ENCODE peak calls at places on chromosomes 6 and 20, in ten cellular contexts. N, L, T, K, D, P, A, S, M and E are unnamed samples.
A peak's percentile ranks its signal among the peaks of the same experiment; 100 is the strongest.

GRCh38 chr6:36377594-36377993 is 9.9 kb downstream of the ETV7 start:
- DNase-seq in T (no peak), L (no peak), P (no peak), S (no peak), N (no peak), D (no peak), A (no peak), K (no peak), M (no peak), E (no peak)

GRCh38 chr6:30895343-30895742 is 11.0 kb downstream of the DDR1 start:
- DNase-seq in M (no peak), N (no peak), K (no peak), L (no peak), P (no peak), A (no peak), D (no peak), S (no peak), T (no peak), E (no peak)

GRCh38 chr6:158050955-158051354 is 69.3 kb downstream of the SYNJ2 start:
- DNase-seq in D (no peak), T (peak; percentile 56), K (no peak), N (no peak), P (no peak), M (no peak), S (peak; percentile 77), L (peak; percentile 93), A (no peak), E (no peak)

GRCh38 chr6:127561660-127562059 is 15.3 kb upstream of the C6orf58 start:
- DNase-seq in S (no peak), K (no peak), A (no peak), L (no peak), D (no peak), M (no peak), P (peak; percentile 46), N (peak; percentile 61), T (peak; percentile 35), E (no peak)

GRCh38 chr20:50582591-50583234 is 72.5 kb downstream of the PTPN1 start:
- DNase-seq in L (no peak), K (peak; percentile 61), A (no peak), T (no peak), S (no peak), M (peak; percentile 39), N (no peak), P (no peak), D (no peak), E (no peak)

GRCh38 chr6:12750416-12750815 is 33.8 kb downstream of the PHACTR1 start:
- DNase-seq in L (no peak), P (no peak), A (no peak), D (no peak), K (no peak), T (no peak), N (no peak), S (no peak), M (no peak), E (no peak)

GRCh38 chr20:33169176-33169794 is 1.3 kb downstream of the BPIFA2 start:
- DNase-seq in P (no peak), T (no peak), D (peak; percentile 29), M (no peak), K (no peak), S (no peak), A (no peak), L (peak; percentile 4), N (no peak), E (no peak)

GRCh38 chr6:46352541-46353267 is 138.5 kb downstream of the RCAN2 start:
- DNase-seq in T (no peak), S (no peak), M (no peak), D (no peak), L (peak; percentile 40), K (no peak), P (no peak), A (no peak), N (no peak), E (no peak)

GRCh38 chr6:62891065-62891647 is 320.1 kb upstream of the FKBP1C start:
- DNase-seq in K (no peak), M (no peak), T (no peak), S (no peak), A (no peak), D (peak; percentile 12), N (no peak), P (no peak), L (peak; percentile 1), E (no peak)

GRCh38 chr6:35050291-35050987 is 90.7 kb downstream of the TCP11 start:
- DNase-seq in N (no peak), D (no peak), S (no peak), K (no peak), P (no peak), A (no peak), T (no peak), M (no peak), L (no peak), E (no peak)

GRCh38 chr20:56420028-56420427 is 8.0 kb downstream of the CASS4 start:
- DNase-seq in L (no peak), K (no peak), S (no peak), N (no peak), T (no peak), A (no peak), D (no peak), P (no peak), M (no peak), E (no peak)

GRCh38 chr6:165092881-165093595 is 216.4 kb downstream of the C6orf118 start:
- DNase-seq in A (no peak), N (no peak), M (no peak), D (peak; percentile 22), K (no peak), P (no peak), T (no peak), L (no peak), S (no peak), E (no peak)

GRCh38 chr6:15535495-15536200 is 127.2 kb downstream of the DTNBP1 start:
- DNase-seq in M (no peak), A (no peak), T (peak; percentile 23), D (no peak), K (no peak), P (no peak), L (no peak), N (no peak), S (no peak), E (no peak)

GRCh38 chr6:80132942-80133517 is 26.6 kb downstream of the BCKDHB start:
- DNase-seq in A (peak; percentile 80), S (no peak), P (peak; percentile 47), D (peak; percentile 51), K (no peak), M (peak; percentile 47), T (peak; percentile 72), N (no peak), L (peak; percentile 73), E (peak; percentile 69)
- H3K4me3 ChIP-seq in A (no peak overlapping the region), S (no peak overlapping the region), P (no peak overlapping the region), D (no peak overlapping the region), K (no peak overlapping the region), M (no peak overlapping the region), T (no peak overlapping the region), N (no peak overlapping the region), L (no peak overlapping the region), E (no peak overlapping the region)

DNA sequence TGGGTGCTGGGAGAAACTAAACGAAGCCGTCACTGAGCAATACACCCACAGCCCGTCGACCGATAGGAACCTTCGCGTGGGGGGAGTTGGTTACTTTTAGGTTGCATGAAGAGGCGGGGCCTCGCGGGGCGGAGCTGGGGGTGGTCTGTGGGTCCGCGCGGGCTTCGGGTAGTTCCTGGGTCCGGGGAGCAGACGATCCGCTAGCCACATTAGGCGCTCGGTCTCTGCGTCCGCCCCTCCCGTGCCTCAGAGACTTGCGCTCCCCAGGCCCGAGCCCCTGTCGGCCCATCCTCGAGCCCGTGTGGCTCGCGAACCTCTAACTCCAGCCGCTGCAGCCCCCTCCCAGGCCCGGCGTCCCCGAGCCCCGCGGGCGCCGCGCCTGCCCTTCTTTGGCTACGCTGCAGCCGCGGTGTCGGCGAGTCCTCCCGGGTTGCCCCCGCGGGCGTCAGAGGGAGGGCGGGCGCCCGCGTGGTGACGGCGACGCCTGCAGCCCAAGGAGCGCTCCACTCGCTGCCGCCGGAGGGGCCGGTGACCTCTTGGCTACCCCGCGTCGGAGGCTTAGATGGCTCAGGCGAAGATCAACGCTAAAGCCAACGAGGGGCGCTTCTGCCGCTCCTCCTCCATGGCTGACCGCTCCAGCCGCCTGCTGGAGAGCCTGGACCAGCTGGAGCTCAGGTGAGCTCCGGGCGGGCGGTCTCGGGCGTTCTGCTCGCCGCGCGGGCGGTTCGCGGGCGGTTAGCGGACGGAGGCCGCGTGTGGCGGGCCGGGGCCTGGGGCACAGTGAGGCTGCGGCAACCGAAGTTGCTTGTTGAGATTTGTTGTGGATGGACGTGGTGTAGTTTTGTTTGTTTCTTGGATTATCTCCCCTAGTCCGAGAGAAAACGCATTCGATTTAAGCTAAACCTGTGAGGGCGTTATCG is at the start of gene BAG2:
- DNase-seq in P (peak; percentile 74), T (peak; percentile 90), A (peak; percentile 88), N (peak; percentile 73), M (peak; percentile 89), K (peak; percentile 92), L (peak; percentile 89), D (peak; percentile 85), S (peak; percentile 94), E (peak; percentile 92)
- TF ChIP-seq CTCF in P (no peak), T (no peak), A (peak; percentile 15), N (no peak), M (peak; percentile 17), K (peak; percentile 20), L (no peak), D (no peak), S (peak; percentile 38), E (peak; percentile 11)

DNA sequence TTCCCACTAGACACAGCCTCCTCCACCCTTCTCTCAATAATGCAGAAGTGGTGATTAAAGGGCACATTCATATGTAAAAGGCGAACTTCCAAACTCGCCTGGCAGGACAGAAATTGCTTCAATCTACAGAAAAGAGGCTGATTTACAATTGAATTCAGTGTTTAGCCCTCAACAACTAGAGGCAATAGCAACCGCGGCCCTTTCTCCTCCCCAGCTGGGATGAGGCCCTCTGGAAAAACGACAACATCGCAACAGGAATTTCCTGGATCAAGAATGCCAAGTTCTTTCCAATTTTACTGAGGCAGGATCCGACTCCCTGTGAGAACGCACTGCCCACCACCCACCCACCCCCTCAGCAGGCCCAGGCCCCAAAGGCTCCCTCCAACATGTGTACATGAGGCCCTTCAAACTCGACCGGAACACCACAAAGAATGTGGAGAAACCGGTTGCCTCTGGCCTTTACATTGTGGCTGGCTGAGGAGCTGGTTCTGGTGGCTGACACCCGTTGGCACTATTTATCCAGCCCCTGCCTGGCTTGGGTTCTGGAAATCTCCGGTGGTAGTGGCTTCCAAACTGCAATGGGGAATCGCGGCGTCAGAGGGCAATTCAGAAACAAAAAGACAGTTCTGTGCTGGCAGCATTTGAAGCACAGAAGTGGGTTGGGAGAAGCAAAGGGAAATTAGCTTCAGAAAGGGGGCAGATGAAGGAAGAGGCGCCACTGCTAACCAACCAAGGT is 36.8 kb downstream of the ZMYND8 start:
- DNase-seq in A (peak; percentile 73), N (peak; percentile 92), P (peak; percentile 78), K (peak; percentile 83), D (no peak), T (peak; percentile 74), S (no peak), L (peak; percentile 78), M (peak; percentile 81), E (peak; percentile 85)
- H3K4me3 ChIP-seq in A (no peak overlapping the region), N (peak overlapping the region; percentile 56), P (peak overlapping the region; percentile 41), K (peak overlapping the region; percentile 42), D (no peak overlapping the region), T (no peak overlapping the region), S (peak overlapping the region; percentile 58), L (peak overlapping the region; percentile 37), M (peak overlapping the region; percentile 33), E (no peak overlapping the region)

DNA sequence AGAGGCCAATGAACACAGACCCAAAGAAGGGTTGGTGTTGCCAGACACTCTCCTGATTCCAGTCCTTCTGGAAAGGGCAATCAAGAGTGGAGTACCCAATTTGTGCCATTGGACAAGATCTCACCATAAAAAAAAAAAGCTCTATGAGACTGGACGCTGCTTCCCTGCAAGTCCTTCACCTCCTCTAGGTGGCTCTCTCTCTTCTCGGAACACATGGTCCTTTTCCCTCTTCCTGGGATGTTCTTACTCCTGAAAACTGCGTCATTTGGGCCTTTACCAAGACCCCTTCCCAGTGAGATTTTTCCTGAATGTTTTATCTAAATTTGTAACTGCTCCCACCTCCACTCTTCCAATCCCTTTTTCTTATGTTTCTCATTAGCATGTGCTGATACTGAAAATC is 280.8 kb downstream of the FOXA2 start:
- DNase-seq in N (no peak), A (no peak), L (peak; percentile 7), M (no peak), K (no peak), S (no peak), P (peak; percentile 18), D (peak; percentile 64), T (no peak), E (no peak)
- TF ChIP-seq CTCF in N (no peak), A (no peak), L (peak; percentile 13), M (no peak), K (no peak), S (no peak), P (peak; percentile 66), D (peak; percentile 44), T (no peak), E (peak; percentile 16)